ENCODE peak calls at places on chromosomes 5 and 9, in ten cellular contexts. T, A, H, D, M, K, C, O, R and X are unnamed samples.

GRCh38 chr9:131595771-131596743 is 50.7 kb downstream of the PRRT1B start:
- DNase-seq in T (no peak), A (no peak), H (no peak), D (no peak), M (no peak), K (no peak), C (no peak), O (no peak), R (no peak), X (no peak)

GRCh38 chr9:132474253-132474652 is 64.2 kb downstream of the CFAP77 start:
- DNase-seq in T (no peak), A (no peak), H (no peak), D (no peak), M (no peak), K (no peak), C (no peak), O (no peak), R (no peak), X (no peak)

GRCh38 chr9:83405674-83406255 is 132.4 kb downstream of the FRMD3 start:
- DNase-seq in T (peak), A (no peak), H (no peak), D (no peak), M (no peak), K (no peak), C (peak), O (no peak), R (no peak), X (no peak)

GRCh38 chr5:170700503-170700902 is 83.0 kb upstream of the GABRP start:
- DNase-seq in T (no peak), A (no peak), H (no peak), D (no peak), M (no peak), K (no peak), C (no peak), O (no peak), R (no peak), X (no peak)

GRCh38 chr5:122907238-122907637 is 61.8 kb downstream of the SNX24 start:
- DNase-seq in T (peak), A (no peak), H (peak), D (peak), M (no peak), K (no peak), C (peak), O (no peak), R (no peak), X (no peak)

GRCh38 chr9:108850293-108850897 is 5.4 kb downstream of the ACTL7B start:
- DNase-seq in T (peak), A (no peak), H (no peak), D (no peak), M (no peak), K (no peak), C (peak), O (peak), R (no peak), X (no peak)

GRCh38 chr9:127991017-127991756 is 10.4 kb upstream of the EEIG1 start:
- DNase-seq in T (no peak), A (no peak), H (no peak), D (no peak), M (no peak), K (no peak), C (no peak), O (no peak), R (no peak), X (no peak)

GRCh38 chr5:68032240-68032762 is 183.3 kb upstream of the PIK3R1 start:
- DNase-seq in T (no peak), A (no peak), H (no peak), D (no peak), M (no peak), K (no peak), C (no peak), O (no peak), R (no peak), X (no peak)

GRCh38 chr9:98796364-98797101 is at the start of gene ANKS6:
- DNase-seq in T (peak), A (no peak), H (peak), D (peak), M (peak), K (peak), C (peak), O (peak), R (peak), X (no peak)

GRCh38 chr5:663436-664342 is 29.5 kb downstream of the TPPP start:
- DNase-seq in T (no peak), A (peak), H (no peak), D (no peak), M (peak), K (no peak), C (no peak), O (no peak), R (no peak), X (no peak)

GRCh38 chr5:121982500-121983261 is 20.9 kb downstream of the SRFBP1 start:
- DNase-seq in T (no peak), A (no peak), H (no peak), D (no peak), M (no peak), K (no peak), C (no peak), O (no peak), R (no peak), X (no peak)

GRCh38 chr5:142283304-142283703 is 41.5 kb downstream of the SPRY4 start:
- DNase-seq in T (no peak), A (no peak), H (no peak), D (no peak), M (no peak), K (no peak), C (no peak), O (no peak), R (no peak), X (no peak)

GRCh38 chr5:131749138-131749537 is 47.7 kb downstream of the FNIP1 start:
- DNase-seq in T (peak), A (no peak), H (no peak), D (peak), M (no peak), K (no peak), C (no peak), O (no peak), R (no peak), X (no peak)

GRCh38 chr5:132419517-132420468 is 50.3 kb downstream of the SLC22A5 start:
- DNase-seq in T (peak), A (no peak), H (no peak), D (peak), M (peak), K (peak), C (peak), O (peak), R (peak), X (peak)

GRCh38 chr5:163571755-163572154 is 66.3 kb downstream of the MAT2B start:
- DNase-seq in T (peak), A (no peak), H (peak), D (peak), M (no peak), K (no peak), C (peak), O (no peak), R (peak), X (peak)

GRCh38 chr5:96517294-96517693 is 84.2 kb upstream of the PCSK1 start:
- DNase-seq in T (no peak), A (no peak), H (no peak), D (peak), M (no peak), K (no peak), C (peak), O (no peak), R (no peak), X (no peak)

GRCh38 chr9:93009337-93010015 is 49.0 kb upstream of the SUSD3 start:
- DNase-seq in T (no peak), A (peak), H (no peak), D (no peak), M (no peak), K (no peak), C (no peak), O (no peak), R (no peak), X (no peak)

GRCh38 chr9:101601904-101602765 is 7.4 kb upstream of the PPP3R2 start:
- DNase-seq in T (peak), A (no peak), H (no peak), D (peak), M (no peak), K (peak), C (peak), O (peak), R (peak), X (peak)

GRCh38 chr9:13447551-13448422 is 168.3 kb upstream of the MPDZ start:
- DNase-seq in T (no peak), A (no peak), H (no peak), D (no peak), M (no peak), K (no peak), C (peak), O (no peak), R (no peak), X (no peak)

GRCh38 chr5:9924614-9925013 is 294.5 kb upstream of the TAS2R1 start:
- DNase-seq in T (peak), A (no peak), H (peak), D (peak), M (no peak), K (no peak), C (peak), O (no peak), R (peak), X (peak)

GRCh38 chr9:114504341-114505186 is 709 bp downstream of the WHRN start:
- DNase-seq in T (peak), A (peak), H (no peak), D (peak), M (peak), K (peak), C (peak), O (no peak), R (no peak), X (no peak)

GRCh38 chr5:96219580-96220281 is 213.3 kb downstream of the PCSK1 start:
- DNase-seq in T (peak), A (no peak), H (peak), D (peak), M (no peak), K (no peak), C (peak), O (no peak), R (no peak), X (peak)

GRCh38 chr9:21096172-21096900 is 18.6 kb upstream of the IFNB1 start:
- DNase-seq in T (peak), A (no peak), H (no peak), D (peak), M (no peak), K (no peak), C (peak), O (peak), R (peak), X (peak)

GRCh38 chr5:57817924-57818323 is 335.3 kb upstream of the ACTBL2 start:
- DNase-seq in T (no peak), A (no peak), H (no peak), D (no peak), M (no peak), K (no peak), C (peak), O (no peak), R (no peak), X (no peak)

GRCh38 chr9:93820667-93821306 is 134.4 kb downstream of the BARX1 start:
- DNase-seq in T (no peak), A (no peak), H (no peak), D (no peak), M (no peak), K (peak), C (no peak), O (no peak), R (no peak), X (no peak)

GRCh38 chr5:72556351-72557146 is 49.3 kb upstream of the ZNF366 start:
- DNase-seq in T (peak), A (peak), H (peak), D (peak), M (peak), K (peak), C (peak), O (peak), R (no peak), X (peak)

GRCh38 chr5:9467199-9468069 is 78.4 kb downstream of the SEMA5A start:
- DNase-seq in T (no peak), A (no peak), H (no peak), D (no peak), M (peak), K (no peak), C (no peak), O (no peak), R (no peak), X (no peak)

GRCh38 chr9:9751996-9752395 is 860.8 kb downstream of the PTPRD start:
- DNase-seq in T (no peak), A (no peak), H (no peak), D (no peak), M (no peak), K (no peak), C (no peak), O (no peak), R (no peak), X (no peak)

GRCh38 chr9:131530546-131530929 is 525 bp downstream of the UCK1 start:
- DNase-seq in T (peak), A (no peak), H (no peak), D (peak), M (peak), K (peak), C (peak), O (peak), R (no peak), X (no peak)

GRCh38 chr5:141914154-141914743 is 9.4 kb upstream of the DELE1 start:
- DNase-seq in T (peak), A (no peak), H (no peak), D (peak), M (peak), K (peak), C (peak), O (peak), R (no peak), X (no peak)

GRCh38 chr5:132439521-132440206 is 50.9 kb downstream of the IRF1 start:
- DNase-seq in T (peak), A (no peak), H (no peak), D (peak), M (peak), K (no peak), C (peak), O (no peak), R (peak), X (peak)

GRCh38 chr9:131173995-131174394 is 48.6 kb downstream of the NUP214 start:
- DNase-seq in T (no peak), A (no peak), H (no peak), D (no peak), M (no peak), K (no peak), C (no peak), O (no peak), R (no peak), X (no peak)

GRCh38 chr9:127802576-127803443 is at the start of gene FPGS:
- DNase-seq in T (peak), A (peak), H (peak), D (peak), M (peak), K (peak), C (peak), O (peak), R (no peak), X (peak)

GRCh38 chr5:68464424-68464823 is 248.9 kb downstream of the PIK3R1 start:
- DNase-seq in T (peak), A (no peak), H (peak), D (peak), M (no peak), K (no peak), C (peak), O (no peak), R (no peak), X (peak)

GRCh38 chr5:116574682-116575634 is at the start of gene SEMA6A:
- DNase-seq in T (peak), A (peak), H (peak), D (peak), M (peak), K (peak), C (peak), O (no peak), R (peak), X (peak)

GRCh38 chr5:116573617-116574431 is 799 bp downstream of the SEMA6A start:
- DNase-seq in T (peak), A (peak), H (no peak), D (peak), M (no peak), K (peak), C (peak), O (no peak), R (no peak), X (no peak)

GRCh38 chr5:116571568-116572321 is 2.9 kb downstream of the SEMA6A start:
- DNase-seq in T (no peak), A (no peak), H (no peak), D (peak), M (no peak), K (peak), C (no peak), O (no peak), R (no peak), X (no peak)

GRCh38 chr5:116573279-116573616 is 1.4 kb downstream of the SEMA6A start:
- DNase-seq in T (peak), A (no peak), H (no peak), D (peak), M (no peak), K (peak), C (peak), O (no peak), R (no peak), X (no peak)

DNA sequence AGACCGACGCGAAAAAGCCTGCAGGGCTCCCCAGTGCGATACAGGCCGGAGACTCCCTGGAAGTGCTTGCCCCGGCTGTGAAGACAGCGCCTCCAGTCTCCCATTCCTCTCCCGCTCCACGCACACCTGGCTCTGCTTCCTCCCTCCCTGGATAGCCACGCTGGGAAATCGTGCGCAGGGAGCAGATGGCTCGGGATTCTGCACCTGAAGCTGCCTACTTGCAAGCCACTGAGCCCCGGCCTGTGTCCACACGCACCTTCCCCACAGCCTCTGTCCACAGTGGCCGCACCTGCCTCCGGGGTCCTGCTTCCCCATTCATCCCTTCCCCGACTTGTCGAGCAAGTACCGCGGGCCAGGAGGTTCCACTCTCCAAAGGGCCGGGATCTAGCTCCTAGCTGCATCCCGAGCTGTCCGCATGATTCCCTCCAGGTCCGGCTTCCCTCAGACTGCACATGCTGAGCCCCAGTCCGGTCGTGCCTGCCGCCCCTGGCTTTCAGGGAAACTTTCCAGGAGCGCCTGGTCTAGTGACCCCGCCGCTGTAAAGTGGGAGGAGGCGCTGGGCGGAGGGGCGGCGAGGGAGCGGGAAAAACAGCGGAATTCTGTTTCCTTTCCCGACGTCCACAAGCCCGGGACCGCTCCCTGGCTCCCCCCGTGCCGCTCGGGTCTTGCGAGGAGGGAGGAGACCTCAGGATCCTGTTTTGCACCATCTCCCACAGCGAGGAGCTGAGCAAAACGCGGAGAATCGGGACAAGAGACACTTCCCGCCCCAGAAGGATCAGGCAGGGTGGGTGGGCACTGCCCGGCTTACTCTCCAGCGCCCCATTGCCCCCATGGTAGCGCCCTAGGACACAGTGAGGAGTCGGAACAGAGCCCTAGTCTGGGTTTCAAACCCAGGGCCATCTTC is 2.0 kb downstream of the SEMA6A start:
- DNase-seq in T (peak), A (peak), H (no peak), D (peak), M (peak), K (peak), C (peak), O (no peak), R (no peak), X (no peak)
- H3K4me3 ChIP-seq in T (peak), A (peak), H (no peak), D (peak), M (peak), K (peak), C (peak), O (no peak), R (no peak), X (peak)

GRCh38 chr9:136944094-136944518 is 432 bp downstream of the FBXW5 start:
- DNase-seq in T (peak), A (no peak), H (no peak), D (peak), M (no peak), K (peak), C (peak), O (no peak), R (peak), X (no peak)

GRCh38 chr9:136943291-136944093 is 1.0 kb downstream of the FBXW5 start:
- DNase-seq in T (peak), A (peak), H (no peak), D (no peak), M (peak), K (peak), C (peak), O (peak), R (no peak), X (no peak)

GRCh38 chr9:136942112-136942880 is 2.2 kb downstream of the FBXW5 start:
- DNase-seq in T (no peak), A (peak), H (no peak), D (no peak), M (peak), K (no peak), C (no peak), O (no peak), R (no peak), X (no peak)

GRCh38 chr9:136941231-136942111 is 3.1 kb downstream of the FBXW5 start:
- DNase-seq in T (no peak), A (no peak), H (no peak), D (no peak), M (no peak), K (no peak), C (no peak), O (no peak), R (no peak), X (no peak)

GRCh38 chr9:136942881-136943230 is 1.7 kb downstream of the FBXW5 start:
- DNase-seq in T (no peak), A (peak), H (no peak), D (no peak), M (no peak), K (no peak), C (no peak), O (no peak), R (no peak), X (no peak)
- H3K4me3 ChIP-seq in T (peak), A (peak), H (peak), D (peak), M (no peak), K (no peak), C (peak), O (no peak), R (peak), X (peak)

DNA sequence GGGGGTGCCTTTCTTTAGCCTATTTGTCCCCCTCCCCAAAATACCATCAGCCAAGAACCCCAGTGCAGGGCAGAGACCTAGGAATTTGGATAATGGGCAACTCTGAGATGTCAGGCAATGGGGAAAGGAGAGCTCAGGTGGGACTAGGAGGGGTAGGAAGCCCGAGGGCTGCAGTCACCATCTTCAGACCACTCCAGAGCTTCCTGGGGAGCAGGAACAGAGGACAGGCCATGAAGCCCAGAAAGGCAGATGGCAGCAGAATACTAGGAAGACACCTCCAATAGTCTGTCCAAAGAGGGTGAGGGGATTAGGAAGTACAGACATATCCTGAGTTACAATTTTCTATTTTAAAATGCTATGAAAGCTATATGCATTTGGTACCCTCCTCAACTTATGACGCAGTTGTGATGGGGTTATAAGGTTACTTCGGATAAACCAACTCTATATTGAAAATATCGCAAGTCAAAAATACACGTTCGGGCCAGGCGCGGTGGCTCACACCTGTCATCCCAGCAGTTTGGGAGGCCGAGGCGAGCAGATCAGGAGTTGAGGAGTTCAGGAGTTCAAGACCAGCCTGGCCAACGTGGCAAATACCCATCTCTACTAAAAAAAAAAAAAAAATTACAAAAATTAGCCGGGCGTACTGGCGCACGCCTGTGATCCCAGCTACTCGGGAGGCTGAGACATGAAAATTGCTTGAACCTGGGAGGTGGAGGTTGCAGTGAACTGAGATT is 34.6 kb upstream of the IL17B start:
- DNase-seq in T (no peak), A (no peak), H (no peak), D (peak), M (peak), K (no peak), C (no peak), O (no peak), R (no peak), X (no peak)
- H3K4me3 ChIP-seq in T (no peak), A (no peak), H (no peak), D (no peak), M (peak), K (no peak), C (no peak), O (no peak), R (peak), X (no peak)

GRCh38 chr5:179906294-179906794 is 1.4 kb downstream of the TBC1D9B start:
- DNase-seq in T (no peak), A (no peak), H (no peak), D (no peak), M (no peak), K (no peak), C (peak), O (no peak), R (no peak), X (no peak)
- H3K4me3 ChIP-seq in T (peak), A (peak), H (peak), D (no peak), M (no peak), K (peak), C (peak), O (peak), R (peak), X (peak)